ENCODE peak calls at places on chromosomes 3 and 15, in six cellular contexts. M is gastrocnemius medialis, X is IMR-90, I is adrenal gland, Z is body of pancreas, G is heart left ventricle. Y is an unnamed sample.

GRCh38 chr3:124707667-124708066 is 22.6 kb upstream of the UMPS start:
- DNase-seq in M (no peak), X (peak), I (no peak), Z (no peak), G (no peak), Y (no peak)

GRCh38 chr3:127479449-127479848 is 111.1 kb downstream of the TPRA1 start:
- DNase-seq in M (no peak), X (no peak), I (no peak), Z (no peak), G (no peak), Y (peak)

GRCh38 chr15:63038926-63039673 is 3.4 kb upstream of the TPM1 start:
- DNase-seq in M (no peak), X (peak), I (no peak), Z (no peak), G (no peak), Y (no peak)

GRCh38 chr15:82646250-82647044 is 716 bp downstream of the CPEB1 start:
- DNase-seq in M (no peak), X (no peak), I (peak), Z (peak), G (no peak), Y (no peak)

GRCh38 chr3:128009952-128010846 is 42.0 kb upstream of the SEC61A1 start:
- DNase-seq in M (no peak), X (peak), I (no peak), Z (no peak), G (no peak), Y (no peak)

GRCh38 chr15:42079401-42079908 is 14.9 kb downstream of the PLA2G4D start:
- DNase-seq in M (no peak), X (no peak), I (no peak), Z (no peak), G (no peak), Y (no peak)

GRCh38 chr15:75043509-75044257 is 20.3 kb downstream of the PPCDC start:
- DNase-seq in M (peak), X (peak), I (peak), Z (peak), G (peak), Y (peak)

GRCh38 chr15:32636410-32636809 is 5.1 kb upstream of the SCG5 start:
- DNase-seq in M (no peak), X (no peak), I (no peak), Z (no peak), G (no peak), Y (no peak)

GRCh38 chr3:78988324-78988723 is 779.5 kb downstream of the ROBO1 start:
- DNase-seq in M (no peak), X (peak), I (no peak), Z (no peak), G (no peak), Y (no peak)

GRCh38 chr3:18216996-18217395 is 208.1 kb downstream of the SATB1 start:
- DNase-seq in M (no peak), X (no peak), I (no peak), Z (no peak), G (no peak), Y (no peak)

GRCh38 chr15:57562220-57562769 is 29.4 kb upstream of the MYZAP start:
- DNase-seq in M (no peak), X (no peak), I (peak), Z (peak), G (peak), Y (no peak)

DNA sequence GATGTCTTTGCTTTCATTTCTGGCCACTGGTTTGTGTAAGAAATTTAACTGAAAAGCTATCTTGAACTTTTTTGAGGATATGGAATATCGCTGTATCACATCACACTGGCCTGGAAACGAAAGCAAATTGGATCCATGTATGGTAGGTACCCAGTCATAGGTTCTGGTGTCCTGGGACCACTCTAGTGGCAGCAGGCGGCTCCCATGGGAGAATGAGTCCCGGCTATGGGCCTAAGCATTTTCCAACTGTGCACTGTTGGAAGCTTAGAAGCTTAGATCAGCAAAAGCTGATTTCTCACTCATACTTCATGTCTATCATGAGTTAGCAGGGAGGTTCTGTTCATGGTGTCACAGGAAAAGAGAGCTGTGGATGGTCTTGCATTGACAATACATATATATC is 323.2 kb downstream of the PLCL2 start:
- DNase-seq in M (no peak), X (no peak), I (no peak), Z (no peak), G (no peak), Y (no peak)
- TF ChIP-seq POLR2A in M (no peak), X (no peak), I (no peak), Z (no peak), G (no peak), Y (no peak)

GRCh38 chr15:85750807-85751730 is 43.7 kb downstream of the KLHL25 start:
- DNase-seq in M (no peak), X (no peak), I (no peak), Z (peak), G (no peak), Y (peak)
- TF ChIP-seq POLR2A in M (no peak), X (no peak), I (no peak), Z (no peak), G (no peak), Y (no peak)

GRCh38 chr15:92809880-92810361 is 90.2 kb upstream of the CHD2 start:
- DNase-seq in M (peak), X (peak), I (no peak), Z (peak), G (no peak), Y (peak)

GRCh38 chr15:92807971-92808571 is 92.1 kb upstream of the CHD2 start:
- DNase-seq in M (peak), X (no peak), I (no peak), Z (no peak), G (no peak), Y (peak)

GRCh38 chr15:92810418-92811138 is 89.5 kb upstream of the CHD2 start:
- DNase-seq in M (peak), X (peak), I (peak), Z (peak), G (peak), Y (peak)

GRCh38 chr15:92808611-92809063 is 91.5 kb upstream of the CHD2 start:
- DNase-seq in M (peak), X (peak), I (peak), Z (peak), G (peak), Y (peak)

DNA sequence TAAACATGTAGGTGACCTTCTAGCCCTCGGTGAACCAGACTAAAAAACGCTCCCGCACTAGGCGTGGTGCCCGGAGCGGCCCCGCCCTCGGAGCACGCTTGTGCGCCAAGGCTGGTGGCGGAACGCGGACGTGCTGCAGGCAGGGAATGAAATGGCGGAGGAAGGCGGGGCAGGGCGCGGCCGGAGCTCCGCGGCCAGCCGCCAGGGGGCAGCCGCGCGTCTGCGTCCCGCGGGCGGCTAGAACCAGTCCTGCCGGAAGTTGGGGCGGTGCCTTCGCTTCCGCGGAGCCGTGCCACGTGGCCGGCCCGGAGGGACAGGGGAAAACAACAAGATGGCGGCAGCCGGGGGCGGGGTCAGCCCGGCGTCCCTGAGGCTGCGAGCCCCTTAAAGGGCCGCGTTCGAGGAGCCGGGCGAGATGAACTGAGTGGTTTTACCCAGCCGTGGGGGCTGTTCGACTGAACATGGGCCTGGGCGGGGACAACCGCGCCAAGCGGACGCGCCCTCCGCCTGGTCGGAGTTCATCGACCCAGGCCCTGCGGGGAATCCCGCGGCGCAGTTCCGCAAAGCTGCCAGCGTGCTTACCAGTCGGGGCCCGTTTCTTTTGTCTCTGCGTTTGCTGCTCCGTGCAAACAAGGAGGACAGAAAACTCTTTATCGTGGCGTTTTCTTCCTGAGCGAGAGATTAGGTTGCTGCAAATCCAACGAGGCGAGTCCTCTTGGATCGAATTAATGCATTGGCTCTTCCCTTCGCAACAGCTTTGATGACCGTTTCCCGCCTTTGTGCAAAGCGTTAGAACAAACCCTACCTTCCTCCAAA is 90.9 kb upstream of the CHD2 start:
- DNase-seq in M (peak), X (peak), I (peak), Z (peak), G (peak), Y (peak)
- TF ChIP-seq POLR2A in M (peak), X (peak), I (peak), Z (peak), G (peak), Y (no peak)

GRCh38 chr3:98732239-98733054 is 30.7 kb upstream of the ST3GAL6 start:
- DNase-seq in M (peak), X (no peak), I (peak), Z (peak), G (peak), Y (peak)
- TF ChIP-seq POLR2A in M (peak), X (no peak), I (peak), Z (peak), G (peak), Y (no peak)

GRCh38 chr3:185916042-185916833 is 21.6 kb downstream of the TRA2B start:
- DNase-seq in M (no peak), X (no peak), I (no peak), Z (no peak), G (no peak), Y (no peak)
- TF ChIP-seq POLR2A in M (no peak), X (no peak), I (no peak), Z (no peak), G (no peak), Y (no peak)

GRCh38 chr15:34338347-34338746 is 766 bp upstream of the SLC12A6 start:
- DNase-seq in M (no peak), X (no peak), I (peak), Z (no peak), G (no peak), Y (peak)

GRCh38 chr15:34347951-34348638 is 5.0 kb downstream of the NUTM1 start:
- DNase-seq in M (no peak), X (no peak), I (no peak), Z (no peak), G (no peak), Y (no peak)

GRCh38 chr15:34341922-34342736 is 807 bp downstream of the NOP10 start:
- DNase-seq in M (no peak), X (no peak), I (no peak), Z (no peak), G (no peak), Y (no peak)

GRCh38 chr15:34337557-34338306 is at the start of gene SLC12A6:
- DNase-seq in M (peak), X (peak), I (peak), Z (peak), G (peak), Y (peak)

DNA sequence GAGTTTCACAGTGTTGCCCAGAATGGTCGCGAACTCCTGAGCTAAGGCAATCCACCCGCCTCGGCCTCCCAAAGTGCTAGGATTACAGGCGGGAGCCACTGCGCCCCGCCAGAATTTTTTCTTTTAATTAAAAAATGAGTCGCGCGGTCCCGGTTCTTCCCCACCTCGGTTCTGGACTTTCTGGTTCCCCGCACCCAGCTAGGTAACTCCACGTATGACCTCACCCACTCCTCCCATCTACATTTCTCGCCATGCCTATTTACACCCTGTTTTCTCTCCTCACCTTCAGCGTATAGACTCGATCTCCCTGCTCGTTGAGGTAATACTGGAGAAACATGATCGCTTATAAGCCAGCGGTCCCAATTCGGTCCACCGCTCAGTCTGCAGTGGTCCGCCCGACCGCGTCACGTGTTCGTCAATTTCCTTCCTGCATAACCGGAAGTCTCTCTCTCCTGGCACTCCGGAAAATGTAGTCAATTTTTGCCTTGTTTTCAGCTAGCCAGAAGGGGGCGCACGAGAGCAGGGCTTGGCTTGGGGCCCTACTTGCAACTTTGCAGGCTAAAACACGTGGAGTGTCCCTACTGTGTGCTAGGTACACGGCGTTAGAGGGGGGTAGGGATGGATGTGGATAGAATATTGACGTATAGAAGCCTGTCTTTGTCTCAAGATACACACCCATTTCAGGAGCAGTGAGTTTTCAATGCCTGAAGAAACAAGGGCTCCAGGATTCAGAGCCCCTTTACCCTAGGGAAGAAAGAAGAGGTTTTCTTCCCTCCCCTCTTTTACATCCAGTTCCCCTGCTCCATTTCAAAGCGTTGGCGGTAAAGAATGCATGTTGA is at the start of the genes NOP10 and NUTM1:
- DNase-seq in M (peak), X (peak), I (peak), Z (peak), G (peak), Y (peak)
- TF ChIP-seq POLR2A in M (peak), X (peak), I (peak), Z (peak), G (peak), Y (peak)

DNA sequence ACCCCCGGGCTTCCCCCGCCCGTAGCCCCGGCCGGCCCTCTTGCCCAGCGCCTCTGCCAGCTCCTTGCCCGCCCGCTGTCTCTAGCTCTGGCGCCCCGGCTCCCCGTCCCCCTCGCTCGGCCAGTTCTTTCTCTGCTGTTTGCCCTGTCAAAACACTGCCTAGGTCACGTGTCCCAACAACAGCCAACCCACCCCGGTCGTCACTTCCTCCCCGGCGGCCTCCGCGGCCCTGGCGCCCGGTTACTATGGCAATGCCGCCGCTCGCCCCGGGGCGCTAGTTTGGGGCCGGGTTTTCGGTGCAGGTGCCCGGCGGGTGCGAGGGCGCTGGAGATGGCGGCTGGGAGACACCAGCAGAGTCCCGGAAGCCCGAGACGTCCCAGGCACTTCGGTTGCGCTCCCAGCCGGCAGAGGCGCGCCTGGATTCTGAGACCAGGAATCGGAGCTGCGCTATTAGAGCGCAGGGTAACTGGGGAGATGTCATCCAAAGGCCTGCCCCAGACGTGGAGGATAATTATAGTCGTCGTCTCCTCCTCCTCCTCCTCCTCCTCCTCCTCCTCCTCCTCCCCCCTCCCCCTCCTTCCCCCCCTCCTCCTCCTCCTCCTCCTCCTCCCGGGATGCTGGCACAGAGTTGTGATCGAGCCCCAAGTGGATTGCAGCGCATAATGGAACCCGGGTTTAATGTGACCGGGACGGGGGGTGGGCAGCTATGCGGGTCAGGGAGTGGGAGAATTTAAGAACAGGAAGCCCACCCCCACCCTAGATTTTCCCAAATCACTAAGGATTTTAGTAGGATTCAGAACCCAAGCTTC is at the start of gene ATOSA:
- DNase-seq in M (peak), X (peak), I (peak), Z (peak), G (peak), Y (peak)
- TF ChIP-seq POLR2A in M (peak), X (no peak), I (peak), Z (peak), G (peak), Y (peak)

GRCh38 chr3:52176951-52177700 is 20.8 kb upstream of the ALAS1 start:
- DNase-seq in M (no peak), X (no peak), I (peak), Z (peak), G (no peak), Y (peak)
- TF ChIP-seq POLR2A in M (no peak), X (no peak), I (peak), Z (no peak), G (no peak), Y (no peak)

GRCh38 chr3:109113361-109113760 is 4.6 kb downstream of the MORC1 start:
- DNase-seq in M (no peak), X (no peak), I (no peak), Z (no peak), G (no peak), Y (no peak)
- TF ChIP-seq POLR2A in M (no peak), X (no peak), I (no peak), Z (no peak), G (no peak), Y (no peak)

GRCh38 chr3:48664313-48664644 is 1.6 kb upstream of the CELSR3 start:
- DNase-seq in M (no peak), X (no peak), I (no peak), Z (no peak), G (no peak), Y (no peak)

GRCh38 chr3:48664929-48665328 is 2.2 kb upstream of the CELSR3 start:
- DNase-seq in M (no peak), X (no peak), I (no peak), Z (no peak), G (no peak), Y (no peak)

GRCh38 chr3:48662140-48662752 is 440 bp downstream of the CELSR3 start:
- DNase-seq in M (no peak), X (no peak), I (peak), Z (no peak), G (no peak), Y (no peak)

GRCh38 chr3:48662753-48663488 is at the start of gene CELSR3:
- DNase-seq in M (no peak), X (peak), I (peak), Z (peak), G (peak), Y (no peak)

DNA sequence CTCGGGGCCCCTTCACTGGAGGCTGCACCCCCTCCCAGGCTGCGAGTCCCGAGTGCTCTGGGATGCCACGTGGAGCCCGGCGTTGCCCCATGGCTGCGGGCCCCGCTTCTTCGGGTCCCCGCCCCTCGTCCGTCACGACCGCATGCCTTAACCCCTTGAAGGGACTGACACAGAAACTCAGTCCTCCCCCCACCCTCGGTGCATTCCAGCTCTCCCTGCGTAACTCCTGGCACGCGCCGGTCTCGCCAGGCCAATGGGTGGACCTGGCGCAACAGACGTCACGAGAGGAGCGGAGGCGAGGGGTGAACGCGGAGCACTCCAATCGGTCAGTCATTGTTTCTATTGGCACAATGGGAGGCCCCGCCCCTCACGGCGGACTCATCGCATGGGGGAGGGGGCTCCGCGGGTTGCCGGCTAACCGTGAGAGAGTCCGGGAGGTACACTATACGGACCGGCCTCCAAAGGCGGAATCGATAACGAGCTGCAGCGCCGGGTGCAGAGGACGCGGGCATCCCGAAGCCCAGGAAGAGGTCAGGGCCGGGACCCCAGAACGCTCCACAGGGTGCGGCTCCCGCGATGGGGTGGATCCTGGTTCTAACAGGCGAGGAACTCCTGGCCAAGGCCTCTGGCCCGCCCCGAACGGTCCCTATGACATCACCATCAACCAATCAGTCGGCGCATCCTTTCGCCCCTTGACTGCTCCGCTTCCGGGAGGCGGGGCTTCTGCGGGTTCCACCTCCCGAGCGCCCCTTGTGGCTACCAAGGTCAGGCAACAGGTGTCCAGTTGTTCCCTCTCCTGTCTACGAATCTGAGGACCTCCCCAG is 1.0 kb upstream of the CELSR3 start:
- DNase-seq in M (peak), X (peak), I (peak), Z (peak), G (peak), Y (peak)
- TF ChIP-seq POLR2A in M (no peak), X (peak), I (peak), Z (peak), G (peak), Y (no peak)

Y was measured in spleen.